ENCODE peak calls at places on chromosome 5, in six cellular contexts. One of them, this sample, is unnamed.

GRCh38 chr5:17203329-17204132 is 13.9 kb upstream of the BASP1 start:
- DNase-seq in neural crest cell: peak
- DNase-seq in heart left ventricle: no peak
- DNase-seq in IMR-90: peak
- DNase-seq in activated B cell treated with CpG ODN at 0.5 μM for 24 hours: no peak
- DNase-seq in kidney: no peak
- DNase-seq in this sample: peak

GRCh38 chr5:129852747-129853352 is 51.4 kb upstream of the CHSY3 start:
- DNase-seq in neural crest cell: peak
- DNase-seq in heart left ventricle: peak
- DNase-seq in IMR-90: peak
- DNase-seq in activated B cell treated with CpG ODN at 0.5 μM for 24 hours: peak
- DNase-seq in kidney: peak
- DNase-seq in this sample: peak

GRCh38 chr5:1524481-1524798 is 680 bp upstream of the LPCAT1 start:
- DNase-seq in neural crest cell: no peak
- DNase-seq in heart left ventricle: no peak
- DNase-seq in IMR-90: no peak
- DNase-seq in activated B cell treated with CpG ODN at 0.5 μM for 24 hours: no peak
- DNase-seq in kidney: peak
- DNase-seq in this sample: no peak

GRCh38 chr5:108168915-108169314 is 213.0 kb downstream of the FBXL17 start:
- DNase-seq in neural crest cell: no peak
- DNase-seq in heart left ventricle: no peak
- DNase-seq in IMR-90: no peak
- DNase-seq in activated B cell treated with CpG ODN at 0.5 μM for 24 hours: no peak
- DNase-seq in kidney: no peak
- DNase-seq in this sample: no peak

GRCh38 chr5:137366526-137366925 is 132.6 kb downstream of the SPOCK1 start:
- DNase-seq in neural crest cell: no peak
- DNase-seq in heart left ventricle: no peak
- DNase-seq in IMR-90: no peak
- DNase-seq in activated B cell treated with CpG ODN at 0.5 μM for 24 hours: no peak
- DNase-seq in kidney: no peak
- DNase-seq in this sample: no peak

GRCh38 chr5:154793599-154794524 is 38.7 kb downstream of the LARP1 start:
- DNase-seq in neural crest cell: no peak
- DNase-seq in heart left ventricle: no peak
- DNase-seq in IMR-90: peak
- DNase-seq in activated B cell treated with CpG ODN at 0.5 μM for 24 hours: no peak
- DNase-seq in kidney: no peak
- DNase-seq in this sample: no peak

GRCh38 chr5:58457040-58457439 is 2.8 kb downstream of the PLK2 start:
- DNase-seq in neural crest cell: no peak
- DNase-seq in heart left ventricle: no peak
- DNase-seq in IMR-90: no peak
- DNase-seq in activated B cell treated with CpG ODN at 0.5 μM for 24 hours: no peak
- DNase-seq in kidney: no peak
- DNase-seq in this sample: no peak

GRCh38 chr5:181223729-181224389 is 778 bp downstream of the TRIM41 start:
- DNase-seq in neural crest cell: peak
- DNase-seq in heart left ventricle: peak
- DNase-seq in IMR-90: peak
- DNase-seq in activated B cell treated with CpG ODN at 0.5 μM for 24 hours: peak
- DNase-seq in kidney: peak
- DNase-seq in this sample: peak

GRCh38 chr5:176737001-176737745 is 73.2 kb upstream of the UNC5A start:
- DNase-seq in neural crest cell: no peak
- DNase-seq in heart left ventricle: no peak
- DNase-seq in IMR-90: no peak
- DNase-seq in activated B cell treated with CpG ODN at 0.5 μM for 24 hours: peak
- DNase-seq in kidney: peak
- DNase-seq in this sample: no peak

GRCh38 chr5:159915913-159916840 is at the start of gene ADRA1B:
- DNase-seq in neural crest cell: peak
- DNase-seq in heart left ventricle: peak
- DNase-seq in IMR-90: peak
- DNase-seq in activated B cell treated with CpG ODN at 0.5 μM for 24 hours: peak
- DNase-seq in kidney: peak
- DNase-seq in this sample: peak

GRCh38 chr5:91176288-91177016 is 206.7 kb downstream of the ARRDC3 start:
- DNase-seq in neural crest cell: no peak
- DNase-seq in heart left ventricle: no peak
- DNase-seq in IMR-90: peak
- DNase-seq in activated B cell treated with CpG ODN at 0.5 μM for 24 hours: no peak
- DNase-seq in kidney: no peak
- DNase-seq in this sample: no peak

GRCh38 chr5:142316051-142316450 is 8.8 kb downstream of the SPRY4 start:
- DNase-seq in neural crest cell: no peak
- DNase-seq in heart left ventricle: no peak
- DNase-seq in IMR-90: peak
- DNase-seq in activated B cell treated with CpG ODN at 0.5 μM for 24 hours: no peak
- DNase-seq in kidney: no peak
- DNase-seq in this sample: no peak

GRCh38 chr5:33650911-33651310 is 210.1 kb downstream of the TARS1 start:
- DNase-seq in neural crest cell: no peak
- DNase-seq in heart left ventricle: no peak
- DNase-seq in IMR-90: peak
- DNase-seq in activated B cell treated with CpG ODN at 0.5 μM for 24 hours: no peak
- DNase-seq in kidney: no peak
- DNase-seq in this sample: no peak

GRCh38 chr5:137248476-137248970 is 250.6 kb downstream of the SPOCK1 start:
- DNase-seq in neural crest cell: no peak
- DNase-seq in heart left ventricle: no peak
- DNase-seq in IMR-90: no peak
- DNase-seq in activated B cell treated with CpG ODN at 0.5 μM for 24 hours: no peak
- DNase-seq in kidney: no peak
- DNase-seq in this sample: no peak

GRCh38 chr5:16304846-16305245 is 125.3 kb upstream of the MARCHF11 start:
- DNase-seq in neural crest cell: no peak
- DNase-seq in heart left ventricle: no peak
- DNase-seq in IMR-90: peak
- DNase-seq in activated B cell treated with CpG ODN at 0.5 μM for 24 hours: no peak
- DNase-seq in kidney: no peak
- DNase-seq in this sample: no peak

GRCh38 chr5:151686673-151687378 is at the start of gene SPARC:
- DNase-seq in neural crest cell: peak
- DNase-seq in heart left ventricle: peak
- DNase-seq in IMR-90: peak
- DNase-seq in activated B cell treated with CpG ODN at 0.5 μM for 24 hours: no peak
- DNase-seq in kidney: peak
- DNase-seq in this sample: peak

GRCh38 chr5:39578887-39579497 is 154.2 kb upstream of the DAB2 start:
- DNase-seq in neural crest cell: no peak
- DNase-seq in heart left ventricle: no peak
- DNase-seq in IMR-90: peak
- DNase-seq in activated B cell treated with CpG ODN at 0.5 μM for 24 hours: no peak
- DNase-seq in kidney: no peak
- DNase-seq in this sample: no peak

DNA sequence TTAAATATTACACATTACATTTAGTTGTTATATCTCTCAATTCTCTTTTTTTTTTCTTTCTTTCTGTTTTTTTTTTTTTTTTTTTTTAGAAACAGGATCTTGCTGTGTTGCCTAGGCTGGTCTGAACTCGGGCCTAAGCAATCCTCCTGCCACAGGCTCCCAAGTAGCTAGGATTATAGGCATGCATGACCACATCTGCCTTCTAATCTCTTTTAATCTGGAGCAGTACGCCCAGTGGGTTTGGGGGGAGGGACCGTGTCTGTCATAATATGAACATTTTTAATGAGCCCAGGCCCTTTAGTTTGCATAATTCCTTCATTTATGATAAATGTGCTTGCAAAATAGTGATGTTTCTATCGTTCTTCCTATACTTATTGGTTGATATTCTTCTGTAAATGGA is 10.3 kb downstream of the RHOBTB3 start:
- DNase-seq in neural crest cell: no peak
- DNase-seq in heart left ventricle: no peak
- DNase-seq in IMR-90: no peak
- DNase-seq in activated B cell treated with CpG ODN at 0.5 μM for 24 hours: no peak
- DNase-seq in kidney: no peak
- DNase-seq in this sample: no peak
- TF ChIP-seq CTCF in neural crest cell: no peak
- TF ChIP-seq CTCF in heart left ventricle: no peak
- TF ChIP-seq CTCF in IMR-90: no peak
- TF ChIP-seq CTCF in activated B cell treated with CpG ODN at 0.5 μM for 24 hours: no peak
- TF ChIP-seq CTCF in kidney: no peak
- TF ChIP-seq CTCF in this sample: no peak

DNA sequence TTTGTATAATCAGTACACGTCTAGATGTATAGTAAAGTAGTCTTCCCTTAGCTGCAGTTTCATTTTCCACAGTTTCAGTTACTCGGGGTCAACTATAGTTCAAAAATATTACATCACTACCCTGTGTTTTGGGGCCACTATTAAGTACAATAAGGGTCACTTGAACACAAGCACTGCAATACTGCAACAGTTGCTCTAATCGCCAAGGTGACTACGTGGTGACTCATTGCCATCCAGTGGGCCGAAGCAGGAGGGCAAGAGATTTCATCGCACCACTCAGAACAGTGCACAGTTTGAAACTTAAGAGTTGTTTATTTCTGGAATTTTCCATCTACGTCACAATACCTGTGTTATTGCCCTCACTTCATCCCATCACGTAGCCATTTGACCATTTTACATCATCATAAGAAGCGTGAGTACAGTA is at the start of gene ARL14EPL:
- DNase-seq in neural crest cell: no peak
- DNase-seq in heart left ventricle: no peak
- DNase-seq in IMR-90: peak
- DNase-seq in activated B cell treated with CpG ODN at 0.5 μM for 24 hours: no peak
- DNase-seq in kidney: no peak
- DNase-seq in this sample: no peak
- TF ChIP-seq CTCF in neural crest cell: peak
- TF ChIP-seq CTCF in heart left ventricle: peak
- TF ChIP-seq CTCF in IMR-90: peak
- TF ChIP-seq CTCF in activated B cell treated with CpG ODN at 0.5 μM for 24 hours: no peak
- TF ChIP-seq CTCF in kidney: no peak
- TF ChIP-seq CTCF in this sample: no peak

DNA sequence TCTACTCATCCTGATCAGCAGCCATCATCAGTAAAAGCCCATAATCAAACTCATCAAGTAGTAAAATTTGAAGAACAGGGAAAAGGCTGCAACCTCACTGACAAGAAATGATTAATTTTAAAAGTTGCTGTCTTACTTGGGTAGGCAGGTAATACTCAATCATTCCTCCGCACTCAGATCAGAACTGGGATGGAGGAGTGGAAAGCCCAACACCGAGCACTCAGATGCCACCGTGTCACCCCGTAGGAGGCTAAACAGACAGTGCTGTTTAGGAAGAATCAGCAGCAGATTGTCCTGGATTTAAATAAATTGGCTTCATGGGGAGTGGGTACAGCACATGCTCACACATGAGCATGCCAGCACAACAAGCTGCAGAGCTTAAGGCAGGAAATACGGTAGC is 92.7 kb upstream of the CDH6 start:
- DNase-seq in neural crest cell: no peak
- DNase-seq in heart left ventricle: no peak
- DNase-seq in IMR-90: no peak
- DNase-seq in activated B cell treated with CpG ODN at 0.5 μM for 24 hours: no peak
- DNase-seq in kidney: no peak
- DNase-seq in this sample: no peak
- TF ChIP-seq CTCF in neural crest cell: no peak
- TF ChIP-seq CTCF in heart left ventricle: no peak
- TF ChIP-seq CTCF in IMR-90: no peak
- TF ChIP-seq CTCF in activated B cell treated with CpG ODN at 0.5 μM for 24 hours: no peak
- TF ChIP-seq CTCF in kidney: no peak
- TF ChIP-seq CTCF in this sample: no peak

GRCh38 chr5:34898258-34898895 is 16.9 kb downstream of the RAD1 start:
- DNase-seq in neural crest cell: peak
- DNase-seq in heart left ventricle: peak
- DNase-seq in IMR-90: peak
- DNase-seq in activated B cell treated with CpG ODN at 0.5 μM for 24 hours: peak
- DNase-seq in kidney: no peak
- DNase-seq in this sample: peak
- TF ChIP-seq CTCF in neural crest cell: peak
- TF ChIP-seq CTCF in heart left ventricle: peak
- TF ChIP-seq CTCF in IMR-90: peak
- TF ChIP-seq CTCF in activated B cell treated with CpG ODN at 0.5 μM for 24 hours: no peak
- TF ChIP-seq CTCF in kidney: peak
- TF ChIP-seq CTCF in this sample: peak

GRCh38 chr5:167582263-167582662 is 709.2 kb upstream of the WWC1 start:
- DNase-seq in neural crest cell: no peak
- DNase-seq in heart left ventricle: no peak
- DNase-seq in IMR-90: peak
- DNase-seq in activated B cell treated with CpG ODN at 0.5 μM for 24 hours: no peak
- DNase-seq in kidney: no peak
- DNase-seq in this sample: no peak
- TF ChIP-seq CTCF in neural crest cell: no peak
- TF ChIP-seq CTCF in heart left ventricle: no peak
- TF ChIP-seq CTCF in IMR-90: peak
- TF ChIP-seq CTCF in activated B cell treated with CpG ODN at 0.5 μM for 24 hours: no peak
- TF ChIP-seq CTCF in kidney: no peak
- TF ChIP-seq CTCF in this sample: no peak

GRCh38 chr5:59923465-59923864 is 29.9 kb upstream of the PDE4D start:
- DNase-seq in neural crest cell: no peak
- DNase-seq in heart left ventricle: no peak
- DNase-seq in IMR-90: peak
- DNase-seq in activated B cell treated with CpG ODN at 0.5 μM for 24 hours: no peak
- DNase-seq in kidney: no peak
- DNase-seq in this sample: no peak
- TF ChIP-seq CTCF in neural crest cell: no peak
- TF ChIP-seq CTCF in heart left ventricle: peak
- TF ChIP-seq CTCF in IMR-90: peak
- TF ChIP-seq CTCF in activated B cell treated with CpG ODN at 0.5 μM for 24 hours: no peak
- TF ChIP-seq CTCF in kidney: peak
- TF ChIP-seq CTCF in this sample: no peak

DNA sequence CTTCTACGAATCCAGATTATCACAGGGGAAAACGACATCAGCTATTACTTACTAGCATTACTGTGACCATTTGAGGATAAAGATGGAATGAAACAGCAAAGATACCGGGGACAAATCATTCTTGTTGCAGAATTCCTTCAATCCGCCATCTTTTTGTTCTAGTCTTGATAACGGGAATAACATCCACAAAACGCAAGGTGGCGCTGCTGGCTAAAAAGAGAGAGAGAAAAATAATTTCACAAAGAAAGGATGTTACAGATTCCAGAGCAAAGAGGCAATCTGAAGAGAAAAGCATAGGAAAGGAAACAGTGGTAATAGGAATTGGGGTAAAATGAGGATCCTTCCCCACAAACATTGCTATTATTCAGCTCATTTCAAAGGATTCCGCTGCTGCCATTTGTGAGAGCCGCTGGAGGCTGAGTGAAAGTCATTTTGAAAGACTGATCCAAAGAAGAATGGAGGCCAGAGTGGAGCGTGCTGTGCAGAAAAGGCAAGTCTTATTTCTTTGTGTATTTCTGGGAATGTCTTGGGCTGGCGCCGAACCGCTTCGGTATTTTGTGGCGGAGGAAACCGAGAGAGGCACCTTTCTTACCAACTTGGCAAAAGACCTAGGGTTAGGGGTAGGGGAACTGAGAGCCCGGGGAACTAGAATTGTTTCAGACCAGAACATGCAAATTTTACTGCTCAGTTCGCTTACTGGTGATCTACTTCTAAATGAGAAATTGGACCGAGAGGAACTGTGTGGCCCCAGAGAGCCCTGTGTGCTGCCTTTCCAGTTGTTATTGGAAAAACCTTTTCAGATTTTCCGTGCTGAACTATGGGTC is at the start of gene PCDHB7:
- DNase-seq in neural crest cell: peak
- DNase-seq in heart left ventricle: no peak
- DNase-seq in IMR-90: peak
- DNase-seq in activated B cell treated with CpG ODN at 0.5 μM for 24 hours: no peak
- DNase-seq in kidney: no peak
- DNase-seq in this sample: peak
- TF ChIP-seq CTCF in neural crest cell: peak
- TF ChIP-seq CTCF in heart left ventricle: peak
- TF ChIP-seq CTCF in IMR-90: peak
- TF ChIP-seq CTCF in activated B cell treated with CpG ODN at 0.5 μM for 24 hours: no peak
- TF ChIP-seq CTCF in kidney: peak
- TF ChIP-seq CTCF in this sample: peak

GRCh38 chr5:119105971-119106370 is 35.1 kb downstream of the DMXL1 start:
- DNase-seq in neural crest cell: no peak
- DNase-seq in heart left ventricle: no peak
- DNase-seq in IMR-90: no peak
- DNase-seq in activated B cell treated with CpG ODN at 0.5 μM for 24 hours: no peak
- DNase-seq in kidney: no peak
- DNase-seq in this sample: no peak
- TF ChIP-seq CTCF in neural crest cell: no peak
- TF ChIP-seq CTCF in heart left ventricle: no peak
- TF ChIP-seq CTCF in IMR-90: no peak
- TF ChIP-seq CTCF in activated B cell treated with CpG ODN at 0.5 μM for 24 hours: no peak
- TF ChIP-seq CTCF in kidney: no peak
- TF ChIP-seq CTCF in this sample: no peak